ENCODE peak calls at places on chromosomes 5 and 9, in eight cellular contexts. I is neuronal stem cell, R is activated T-helper 1 cell treated with Interleukin-2 at 50 U/mL for 16 hours, C is amygdala, E is kidney tubule cell, U is amniotic stem cell, X is lower lobe of right lung, S is tibial nerve. W is an unnamed sample.

GRCh38 chr9:15136646-15137045 is 170.4 kb downstream of the TTC39B start:
- DNase-seq in C (no peak), E (peak; percentile 9), S (no peak), R (no peak), U (no peak), I (no peak), X (no peak), W (no peak)

GRCh38 chr5:73120222-73121108 is at the start of gene TMEM171:
- DNase-seq in E (peak; percentile 88), C (no peak), I (peak; percentile 48), R (no peak), X (peak; percentile 71), U (no peak), S (no peak), W (no peak)

GRCh38 chr5:1594336-1595106 is 70.8 kb upstream of the LPCAT1 start:
- DNase-seq in U (no peak), E (peak; percentile 91), R (peak; percentile 30), S (peak; percentile 11), X (peak; percentile 90), C (peak; percentile 46), I (peak; percentile 90), W (peak; percentile 34)

GRCh38 chr5:101437341-101437740 is 534.3 kb upstream of the ST8SIA4 start:
- DNase-seq in X (no peak), E (no peak), C (no peak), U (no peak), I (no peak), R (no peak), S (no peak), W (no peak)

GRCh38 chr5:133959643-133960042 is 8.8 kb downstream of the C5orf15 start:
- DNase-seq in E (no peak), C (no peak), S (no peak), U (no peak), R (no peak), X (no peak), I (no peak), W (no peak)

GRCh38 chr9:93309889-93310425 is 126.0 kb downstream of the WNK2 start:
- DNase-seq in X (no peak), U (no peak), S (no peak), R (no peak), E (no peak), C (no peak), I (no peak), W (no peak)

GRCh38 chr9:75851917-75852316 is 38.6 kb upstream of the PCSK5 start:
- DNase-seq in X (no peak), U (no peak), S (no peak), E (no peak), R (no peak), C (no peak), I (no peak), W (no peak)

GRCh38 chr9:119736478-119737454 is 367.5 kb upstream of the BRINP1 start:
- DNase-seq in C (no peak), R (no peak), U (no peak), E (peak; percentile 72), S (no peak), I (no peak), X (no peak), W (no peak)

GRCh38 chr5:11878846-11879245 is 25.4 kb downstream of the CTNND2 start:
- DNase-seq in I (no peak), R (no peak), E (no peak), U (no peak), S (no peak), C (no peak), X (no peak), W (no peak)

GRCh38 chr5:34552129-34552528 is 104.0 kb upstream of the RAI14 start:
- DNase-seq in I (no peak), C (no peak), R (no peak), S (no peak), U (no peak), X (no peak), E (peak; percentile 46), W (no peak)

GRCh38 chr5:98700730-98701129 is 72.7 kb upstream of the RGMB start:
- DNase-seq in C (no peak), I (no peak), R (no peak), S (no peak), U (no peak), E (peak; percentile 4), X (no peak), W (no peak)

GRCh38 chr9:93127395-93127911 is 6.6 kb downstream of the NINJ1 start:
- DNase-seq in C (peak; percentile 49), X (peak; percentile 77), U (no peak), I (no peak), E (no peak), R (no peak), S (no peak), W (peak; percentile 68)

GRCh38 chr9:128034821-128035764 is 32.0 kb downstream of the NAIF1 start:
- DNase-seq in U (peak; percentile 54), X (peak; percentile 69), S (peak; percentile 70), E (peak; percentile 88), C (peak; percentile 33), I (peak; percentile 76), R (peak; percentile 37), W (peak; percentile 45)

GRCh38 chr5:178273665-178274541 is 41.3 kb upstream of the PHYKPL start:
- DNase-seq in I (no peak), E (peak; percentile 54), S (no peak), X (peak; percentile 83), R (no peak), U (no peak), C (no peak), W (no peak)

GRCh38 chr5:118006229-118006628 is 982.1 kb downstream of the DTWD2 start:
- DNase-seq in I (no peak), X (no peak), C (no peak), U (no peak), R (no peak), E (no peak), S (no peak), W (no peak)

GRCh38 chr9:92983984-92984589 is 36.8 kb downstream of the FGD3 start:
- DNase-seq in E (no peak), C (no peak), I (peak; percentile 35), U (no peak), S (no peak), X (no peak), R (no peak), W (no peak)